ENCODE peak calls at places on chromosomes 13 and 19, in four cellular contexts. I is H1, C is K562, D is SK-N-SH. H is an unnamed sample.

GRCh38 chr13:98975822-98976261 is 2.0 kb downstream of the DOCK9 start:
- DNase-seq in I (no peak), C (peak; percentile 76), D (no peak), H (no peak)

GRCh38 chr19:45766919-45767346 is 2.1 kb downstream of the SIX5 start:
- DNase-seq in D (no peak), I (peak; percentile 60), C (no peak), H (peak; percentile 29)

GRCh38 chr19:55460670-55461258 is 678 bp downstream of the ISOC2 start:
- DNase-seq in D (peak; percentile 92), I (peak; percentile 92), C (peak; percentile 87), H (peak; percentile 97)

GRCh38 chr19:50190439-50190891 is 13.0 kb upstream of the MYH14 start:
- DNase-seq in I (no peak), D (no peak), C (no peak), H (no peak)

GRCh38 chr19:33063356-33064116 is 1.2 kb downstream of the RHPN2 start:
- DNase-seq in D (peak; percentile 57), C (no peak), I (peak; percentile 60), H (peak; percentile 24)

GRCh38 chr19:1816530-1817298 is 4.6 kb upstream of the ATP8B3 start:
- DNase-seq in I (no peak), C (no peak), D (no peak), H (no peak)

GRCh38 chr13:102191951-102192461 is 209.8 kb downstream of the FGF14 start:
- DNase-seq in C (no peak), I (no peak), D (no peak), H (no peak)

GRCh38 chr19:32197896-32198882 is 147.2 kb upstream of the ZNF507 start:
- DNase-seq in C (no peak), D (no peak), I (peak; percentile 29), H (no peak)

GRCh38 chr19:39347332-39348227 is 5.4 kb downstream of the SAMD4B start:
- DNase-seq in C (no peak), D (no peak), I (no peak), H (no peak)

GRCh38 chr19:38744298-38744681 is at the start of gene CAPN12:
- DNase-seq in C (no peak), I (no peak), D (no peak), H (no peak)

GRCh38 chr13:95524270-95524901 is 28.1 kb upstream of the CLDN10 start:
- DNase-seq in I (no peak), C (no peak), D (no peak), H (no peak)

GRCh38 chr19:44796701-44797115 is 12.2 kb upstream of the BCAM start:
- DNase-seq in C (no peak), I (no peak), D (no peak), H (no peak)

GRCh38 chr13:63048648-63049047 is 1633.0 kb upstream of the PCDH20 start:
- DNase-seq in C (no peak), D (no peak), I (no peak), H (no peak)

GRCh38 chr19:55586976-55587668 is 6.5 kb upstream of the ZNF579 start:
- DNase-seq in D (peak; percentile 97), C (peak; percentile 98), I (peak; percentile 99), H (peak; percentile 98)

GRCh38 chr19:31838163-31838798 is 489.0 kb upstream of the TSHZ3 start:
- DNase-seq in D (no peak), C (no peak), I (no peak), H (no peak)

GRCh38 chr13:41352935-41353801 is 42.1 kb downstream of the NAA16 start:
- DNase-seq in D (peak; percentile 55), I (no peak), C (peak; percentile 19), H (no peak)

GRCh38 chr19:40523322-40524047 is 53.2 kb upstream of the SHKBP1 start:
- DNase-seq in D (peak; percentile 83), C (peak; percentile 70), I (peak; percentile 87), H (peak; percentile 87)

GRCh38 chr13:50993908-50994307 is 84.3 kb downstream of the RNASEH2B start:
- DNase-seq in D (no peak), I (no peak), C (no peak), H (no peak)

GRCh38 chr13:49206641-49207040 is 13.5 kb upstream of the MLNR start:
- DNase-seq in C (no peak), D (no peak), I (no peak), H (no peak)

GRCh38 chr13:66992683-66993082 is 237.5 kb downstream of the PCDH9 start:
- DNase-seq in D (no peak), I (no peak), C (no peak), H (no peak)

GRCh38 chr13:66995366-66995663 is 234.8 kb downstream of the PCDH9 start:
- DNase-seq in C (no peak), D (no peak), I (no peak), H (no peak)

GRCh38 chr13:66992183-66992582 is 238.0 kb downstream of the PCDH9 start:
- DNase-seq in I (no peak), D (no peak), C (no peak), H (no peak)

GRCh38 chr13:66994498-66995365 is 235.4 kb downstream of the PCDH9 start:
- DNase-seq in D (no peak), I (no peak), C (no peak), H (no peak)

GRCh38 chr13:66994097-66994496 is 236.0 kb downstream of the PCDH9 start:
- DNase-seq in D (peak; percentile 4), C (peak; percentile 24), I (peak; percentile 85), H (peak; percentile 83)
- TF ChIP-seq TEAD4 in D (no peak), C (no peak), I (no peak), H (no peak)

GRCh38 chr13:23613971-23614370 is 43.8 kb downstream of the TNFRSF19 start:
- DNase-seq in D (no peak), C (no peak), I (no peak), H (no peak)

GRCh38 chr13:23617551-23618014 is 47.4 kb downstream of the TNFRSF19 start:
- DNase-seq in C (no peak), D (no peak), I (no peak), H (no peak)

GRCh38 chr13:23616228-23616627 is 46.0 kb downstream of the TNFRSF19 start:
- DNase-seq in I (no peak), C (no peak), D (no peak), H (no peak)

GRCh38 chr13:23618341-23618740 is 48.1 kb downstream of the TNFRSF19 start:
- DNase-seq in C (no peak), I (no peak), D (no peak), H (no peak)

DNA sequence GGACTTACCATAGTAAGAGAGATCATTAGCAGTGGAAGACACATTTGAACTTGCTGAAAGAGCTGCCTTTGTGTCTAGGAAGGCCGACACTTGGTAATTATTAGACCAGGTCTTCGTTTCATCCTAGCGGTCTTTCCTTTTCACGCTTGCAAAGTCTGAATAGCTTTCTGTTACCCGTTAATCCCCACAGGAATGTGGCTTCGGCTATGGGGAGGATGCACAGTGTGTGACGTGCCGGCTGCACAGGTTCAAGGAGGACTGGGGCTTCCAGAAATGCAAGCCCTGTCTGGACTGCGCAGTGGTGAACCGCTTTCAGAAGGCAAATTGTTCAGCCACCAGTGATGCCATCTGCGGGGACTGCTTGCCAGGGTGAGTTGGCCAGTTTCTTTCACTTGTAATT is 45.5 kb downstream of the TNFRSF19 start:
- DNase-seq in I (no peak), D (no peak), C (no peak), H (no peak)
- TF ChIP-seq TEAD4 in I (peak; percentile 54), D (no peak), C (no peak), H (no peak)

DNA sequence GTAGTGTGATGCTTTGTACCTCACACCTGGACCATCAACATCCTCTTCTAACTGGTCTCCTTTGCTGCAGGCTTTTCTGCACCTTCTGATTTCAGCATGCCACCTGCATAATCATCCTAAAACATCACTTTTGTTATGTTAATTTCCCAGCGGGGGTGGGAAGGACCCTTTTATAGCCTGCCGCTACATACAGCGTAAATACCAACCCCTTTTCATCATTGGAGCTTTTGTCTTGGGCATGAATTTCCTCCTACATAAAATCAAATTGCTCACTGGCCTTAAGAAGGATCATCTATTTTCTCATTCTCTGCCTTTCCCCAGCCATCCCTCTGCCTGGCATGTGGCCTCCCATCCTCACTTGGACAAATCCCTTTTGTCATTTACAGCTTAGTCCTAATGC is 124.7 kb downstream of the RBM26 start:
- DNase-seq in D (no peak), C (no peak), I (peak; percentile 53), H (peak; percentile 46)
- TF ChIP-seq TEAD4 in D (no peak), C (no peak), I (peak; percentile 71), H (no peak)

GRCh38 chr19:17328517-17329060 is 6.1 kb downstream of the ANO8 start:
- DNase-seq in I (peak; percentile 74), C (peak; percentile 63), D (no peak), H (peak; percentile 49)
- TF ChIP-seq TEAD4 in I (no peak), C (no peak), D (no peak), H (no peak)

DNA sequence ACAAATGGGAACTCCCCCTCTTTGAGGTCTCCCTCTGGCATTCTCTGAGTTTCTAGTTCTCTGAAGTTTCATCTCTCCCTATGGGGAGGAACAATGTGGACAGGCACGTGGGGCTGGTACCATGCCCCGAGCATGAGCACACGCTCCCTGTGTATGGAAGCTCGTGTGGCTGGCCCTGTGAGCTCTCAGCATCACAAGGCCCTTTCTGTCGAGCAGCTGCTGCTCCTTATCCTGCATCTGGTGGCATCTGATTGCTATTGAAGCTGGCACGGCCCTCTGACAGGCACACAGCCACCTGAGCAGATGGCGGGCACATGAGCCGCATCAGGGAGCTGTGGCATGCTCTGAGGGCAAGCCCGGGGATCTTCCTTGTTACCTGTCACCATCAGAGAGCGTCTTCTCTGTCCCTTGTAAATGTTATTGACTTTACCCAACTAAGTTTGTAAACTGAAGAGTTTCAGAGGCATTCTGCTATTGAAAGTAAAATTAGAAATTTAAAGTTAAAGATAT is 324.9 kb downstream of the SLC7A1 start:
- DNase-seq in C (no peak), I (no peak), D (no peak), H (no peak)
- TF ChIP-seq TEAD4 in C (no peak), I (no peak), D (no peak), H (no peak)

H was measured in WTC11.